ENCODE peak calls at places on chromosomes 12 and 14, in ten cellular contexts. S is neural progenitor cell, P is breast epithelium, J is T-helper 2 cell, C is H9, R is ecto neural progenitor cell, F is HFFc6, Y is left lung, W is iris pigment epithelial cell, B is K562. L is an unnamed sample.

GRCh38 chr14:102594514-102595175 is 2.2 kb downstream of the RCOR1 start:
- DNase-seq in W (peak; percentile 72), Y (peak; percentile 80), C (no peak), R (no peak), S (peak; percentile 65), B (peak; percentile 36), J (peak; percentile 40), P (peak; percentile 46), F (peak; percentile 59), L (peak; percentile 33)

GRCh38 chr12:70920251-70920851 is at the start of gene PTPRR:
- DNase-seq in F (no peak), C (peak; percentile 81), P (no peak), S (peak; percentile 80), B (no peak), W (no peak), J (no peak), R (peak; percentile 83), Y (no peak), L (no peak)

GRCh38 chr12:6370994-6371754 is 4.2 kb downstream of the SCNN1A start:
- DNase-seq in S (peak; percentile 81), W (peak; percentile 84), R (peak; percentile 82), B (peak; percentile 69), J (no peak), C (peak; percentile 99), P (no peak), F (peak; percentile 81), Y (peak; percentile 72), L (peak; percentile 98)

GRCh38 chr12:123485756-123486155 is 27.8 kb downstream of the SNRNP35 start:
- DNase-seq in R (no peak), S (no peak), W (no peak), F (no peak), P (no peak), J (no peak), C (no peak), Y (no peak), B (no peak), L (no peak)

GRCh38 chr14:30221546-30221945 is 293.9 kb upstream of the PRKD1 start:
- DNase-seq in R (no peak), B (no peak), S (no peak), Y (no peak), J (no peak), W (peak; percentile 51), F (no peak), C (no peak), P (no peak), L (no peak)

GRCh38 chr12:29073631-29074239 is 75.3 kb upstream of the FAR2 start:
- DNase-seq in Y (no peak), F (peak; percentile 22), R (no peak), W (peak; percentile 60), B (peak; percentile 40), S (peak; percentile 47), P (no peak), C (no peak), J (no peak), L (peak; percentile 11)

GRCh38 chr12:69901141-69901900 is 76.3 kb downstream of the MYRFL start:
- DNase-seq in F (peak; percentile 5), B (no peak), S (no peak), R (no peak), W (no peak), J (no peak), Y (no peak), C (no peak), P (no peak), L (peak; percentile 44)

GRCh38 chr14:24432259-24433131 is 2.7 kb downstream of the KHNYN start:
- DNase-seq in W (no peak), P (no peak), S (no peak), R (no peak), Y (no peak), J (no peak), C (no peak), B (no peak), F (no peak), L (no peak)

GRCh38 chr14:39303100-39303499 is 69.4 kb downstream of the MIA2 start:
- DNase-seq in S (no peak), J (no peak), C (no peak), R (no peak), Y (no peak), B (no peak), F (no peak), W (no peak), P (no peak), L (no peak)

GRCh38 chr12:52122904-52123303 is 43.4 kb downstream of the SMIM41 start:
- DNase-seq in J (no peak), W (no peak), Y (no peak), B (no peak), S (no peak), P (no peak), F (no peak), C (no peak), R (no peak), L (no peak)

GRCh38 chr12:87689196-87689595 is 340.0 kb downstream of the C12orf50 start:
- DNase-seq in S (no peak), W (no peak), F (no peak), B (no peak), Y (no peak), J (no peak), P (no peak), R (no peak), C (no peak), L (no peak)

GRCh38 chr12:7190268-7191055 is 976 bp downstream of the PEX5 start:
- DNase-seq in B (no peak), J (no peak), R (no peak), W (peak; percentile 18), P (peak; percentile 25), Y (no peak), C (peak; percentile 59), F (no peak), S (peak; percentile 63), L (no peak)

GRCh38 chr12:24015771-24016170 is 66.3 kb upstream of the SOX5 start:
- DNase-seq in P (no peak), J (no peak), S (peak; percentile 32), B (no peak), F (no peak), C (no peak), W (no peak), Y (no peak), R (no peak), L (no peak)

GRCh38 chr12:590206-590750 is 73.0 kb downstream of the NINJ2 start:
- DNase-seq in Y (no peak), P (no peak), S (no peak), B (no peak), W (no peak), R (no peak), C (no peak), F (no peak), J (no peak), L (no peak)

GRCh38 chr14:52051251-52051650 is 17.6 kb downstream of the NID2 start:
- DNase-seq in R (no peak), S (no peak), J (no peak), W (no peak), Y (no peak), C (no peak), P (no peak), F (no peak), B (no peak), L (no peak)

L was measured in NCI-H226.